ENCODE peak calls at places on chromosomes 12 and 14, in four cellular contexts. H is OCI-LY7, D is DND-41, U is tibial artery. G is an unnamed sample. For H3K4me1 and H3K9me3, the result is how much of the 10 kb centered on the place peaks cover.

GRCh38 chr12:60148109-60148508 is 552.3 kb downstream of the SLC16A7 start:
- DNase-seq in U (no peak), D (no peak), H (no peak), G (no peak)

GRCh38 chr12:53229454-53229853 is 2.6 kb downstream of the RARG start:
- DNase-seq in D (no peak), H (no peak), U (no peak), G (no peak)

GRCh38 chr14:45610303-45610702 is 357.3 kb upstream of the MIS18BP1 start:
- DNase-seq in U (no peak), D (no peak), H (no peak), G (no peak)

GRCh38 chr12:42904683-42905418 is 315.3 kb upstream of the PRICKLE1 start:
- DNase-seq in H (no peak), D (no peak), U (no peak), G (no peak)

GRCh38 chr14:56816575-56817391 is 6.5 kb upstream of the OTX2 start:
- DNase-seq in H (no peak), D (no peak), U (no peak), G (no peak)

GRCh38 chr12:25843976-25844375 is 114.5 kb upstream of the RASSF8 start:
- DNase-seq in D (no peak), H (no peak), U (no peak), G (no peak)

GRCh38 chr14:64910847-64911495 is 3.3 kb upstream of the CHURC1 start:
- DNase-seq in H (peak), D (no peak), U (no peak), G (no peak)

GRCh38 chr12:80443974-80444666 is at the start of gene PTPRQ:
- DNase-seq in U (no peak), H (no peak), D (no peak), G (no peak)

GRCh38 chr12:89351489-89352241 is 636 bp downstream of the DUSP6 start:
- DNase-seq in H (peak), D (no peak), U (no peak), G (peak)

GRCh38 chr12:126428769-126429168 is 1363.5 kb downstream of the AACS start:
- DNase-seq in D (no peak), U (no peak), H (no peak), G (no peak)

GRCh38 chr12:66695130-66695529 is 16.3 kb upstream of the GRIP1 start:
- DNase-seq in U (no peak), D (no peak), H (no peak), G (no peak)

GRCh38 chr12:23906329-23906728 is 43.1 kb downstream of the SOX5 start:
- DNase-seq in U (no peak), D (no peak), H (no peak), G (no peak)

DNA sequence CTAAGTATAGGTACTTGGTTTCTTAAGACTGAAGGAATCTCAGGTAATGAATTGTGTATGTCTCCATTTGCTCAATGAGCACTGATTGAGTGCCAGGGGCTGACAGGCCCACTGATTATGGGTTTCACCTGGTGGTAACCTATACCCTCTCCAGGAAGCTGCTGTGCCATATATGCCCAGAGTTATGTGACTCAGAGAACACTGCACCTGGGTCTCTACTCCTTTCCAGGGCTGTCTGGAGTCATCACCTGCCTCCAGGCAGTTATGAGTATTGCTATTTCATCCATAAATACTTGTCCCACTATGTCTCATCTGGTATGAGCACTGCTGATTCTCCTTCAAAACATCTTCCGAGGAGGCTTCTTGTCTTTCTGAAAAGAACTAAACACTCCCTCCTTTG is 692.9 kb downstream of the BCL11B start:
- DNase-seq in U (no peak), H (no peak), D (no peak), G (no peak)
- H3K27ac ChIP-seq in U (no peak), H (no peak), D (no peak), G (no peak)

DNA sequence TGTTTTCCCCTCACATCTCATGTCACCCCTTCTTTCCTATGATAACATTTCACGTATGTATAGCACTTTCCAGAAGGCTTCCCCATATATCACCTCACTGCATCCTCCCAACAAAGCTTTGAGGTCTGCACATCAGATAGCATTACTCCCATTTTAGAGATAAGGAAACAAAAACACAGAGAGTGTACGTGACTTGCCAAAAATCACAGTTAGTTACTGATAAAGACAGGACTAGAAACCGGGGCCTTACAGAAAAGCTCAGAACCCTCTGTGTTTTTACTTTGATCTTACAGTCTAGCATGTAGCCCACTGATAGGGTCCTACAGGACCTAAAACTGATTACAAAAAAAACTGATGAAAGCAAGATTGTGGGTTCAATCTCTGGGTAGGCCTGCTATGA is 202.9 kb upstream of the CDKN3 start:
- DNase-seq in D (no peak), H (no peak), U (no peak), G (no peak)
- H3K4me1 ChIP-seq in D (under half), H (under half), U (under half), G (under half)

DNA sequence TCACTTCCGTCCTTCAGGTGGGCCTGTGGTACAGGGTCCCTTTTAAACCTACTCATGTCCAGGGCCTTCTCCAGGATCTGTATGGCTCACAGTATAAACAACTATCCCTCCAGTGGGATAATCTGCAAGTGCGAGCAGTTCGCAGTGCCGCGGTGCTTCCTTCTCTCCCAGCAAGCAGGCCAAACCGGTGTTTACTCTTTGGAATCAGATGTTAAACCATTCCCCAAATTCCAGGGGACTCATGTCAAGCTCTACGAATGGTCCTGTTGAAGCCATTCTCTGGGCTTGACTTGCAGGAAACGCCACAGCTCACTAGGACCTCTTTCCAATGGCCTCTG is 59.6 kb downstream of the OR11H12 start:
- DNase-seq in U (no peak), H (no peak), D (no peak), G (no peak)
- H3K9me3 ChIP-seq in U (under half), H (under half), D (under half), G (under half)

GRCh38 chr12:79138872-79139271 is 274.3 kb downstream of the SYT1 start:
- DNase-seq in U (no peak), H (no peak), D (no peak), G (no peak)

GRCh38 chr12:79140711-79141110 is 276.1 kb downstream of the SYT1 start:
- DNase-seq in D (no peak), H (no peak), U (no peak), G (no peak)

GRCh38 chr12:79143803-79144202 is 279.2 kb downstream of the SYT1 start:
- DNase-seq in D (no peak), H (no peak), U (no peak), G (no peak)
- H3K27ac ChIP-seq in D (no peak), H (no peak), U (no peak), G (no peak)

DNA sequence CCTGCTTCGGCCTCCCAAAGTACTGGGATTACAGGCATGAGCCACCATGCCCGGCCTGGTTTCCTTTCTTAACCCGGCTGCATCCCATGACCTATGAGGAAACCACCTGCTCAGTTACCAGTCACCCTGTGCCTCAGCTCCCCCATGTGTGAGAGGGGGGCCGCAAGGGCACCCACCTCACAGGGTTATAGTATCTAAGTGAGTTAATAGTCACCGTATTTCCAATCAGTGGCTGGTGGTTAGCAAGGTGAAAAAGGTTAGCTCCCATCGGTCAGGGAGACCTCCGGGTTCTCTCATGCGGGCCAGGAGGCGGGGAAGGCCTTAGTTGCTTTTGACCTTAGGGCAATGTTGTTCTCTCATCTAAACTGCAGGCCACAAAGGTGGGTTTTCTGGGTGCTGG is 6.7 kb downstream of the LRP1 start:
- DNase-seq in U (peak), H (no peak), D (no peak), G (no peak)
- H3K4me1 ChIP-seq in U (half or more), H (under half), D (under half), G (under half)

DNA sequence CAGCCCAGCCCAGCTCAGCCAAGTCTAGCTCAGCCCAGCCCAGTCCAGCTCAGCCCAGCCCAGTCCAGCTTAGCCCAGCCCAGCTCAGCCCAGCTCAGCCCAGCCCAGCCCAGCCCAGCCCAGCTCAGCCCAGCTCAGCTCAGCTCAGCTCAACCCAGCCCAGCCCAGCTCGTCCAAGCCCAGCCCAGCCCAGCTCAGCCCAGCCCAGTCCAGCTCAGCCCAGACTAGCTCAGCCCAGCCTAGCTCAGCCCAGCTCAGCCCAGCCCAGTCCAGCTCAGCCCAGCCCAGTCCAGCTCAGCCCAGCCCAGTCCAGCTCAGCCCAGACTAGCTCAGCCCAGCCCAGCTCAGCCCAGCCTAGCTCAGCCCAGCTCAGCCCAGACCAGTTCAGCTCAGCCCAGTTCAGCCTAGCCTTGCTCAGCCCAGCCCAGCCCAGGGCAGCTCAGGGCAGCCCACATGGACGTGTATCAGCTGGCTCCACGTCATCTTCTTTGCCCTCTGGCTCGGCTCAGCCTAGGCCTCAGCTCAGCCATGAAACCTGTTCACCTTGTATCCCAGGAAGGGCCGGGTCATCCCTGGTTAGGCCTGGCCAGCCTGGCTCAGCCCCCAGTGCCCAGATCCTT is 185.6 kb downstream of the TMEM121 start:
- DNase-seq in D (no peak), U (no peak), H (no peak), G (no peak)
- H3K9me3 ChIP-seq in D (under half), U (under half), H (under half), G (under half)

GRCh38 chr14:70203686-70204085 is 14.9 kb upstream of the SLC8A3 start:
- DNase-seq in D (no peak), H (no peak), U (no peak), G (no peak)
- H3K27ac ChIP-seq in D (no peak), H (no peak), U (no peak), G (no peak)